ENCODE peak calls at places on chromosomes 7 and 10, in four cellular contexts. A is stimulated activated CD4-positive, alpha-beta T cell treated with anti-CD3 and anti-CD28 coated beads, Interleukin-12 subunit alpha, Interleukin-12 subunit beta, amount 100 ng/mL, for 4 hours; Q is NCI-H1105; F is NCI-H510A. C is an unnamed sample.

GRCh38 chr10:35495521-35496238 is 109.5 kb upstream of the GJD4 start:
- DNase-seq in A (no peak), Q (no peak), F (no peak), C (no peak)

GRCh38 chr7:80984619-80985018 is 65.8 kb upstream of the SEMA3C start:
- DNase-seq in A (no peak), F (no peak), Q (no peak), C (no peak)

GRCh38 chr10:118551535-118552100 is 43.8 kb downstream of the PRLHR start:
- DNase-seq in F (no peak), Q (no peak), A (no peak), C (no peak)

GRCh38 chr7:5413449-5413786 is 10.2 kb downstream of the TNRC18 start:
- DNase-seq in A (no peak), Q (no peak), F (no peak), C (no peak)

GRCh38 chr7:138665669-138666140 is 35.5 kb downstream of the SVOPL start:
- DNase-seq in A (no peak), F (no peak), Q (no peak), C (no peak)

GRCh38 chr10:68784476-68784875 is 42.9 kb upstream of the STOX1 start:
- DNase-seq in F (no peak), Q (no peak), A (no peak), C (no peak)

GRCh38 chr10:22681783-22682183 is 32.6 kb downstream of the PIP4K2A start:
- DNase-seq in A (peak), F (no peak), Q (no peak), C (peak)

GRCh38 chr7:12294701-12295100 is 83.6 kb downstream of the TMEM106B start:
- DNase-seq in A (no peak), F (no peak), Q (no peak), C (no peak)

GRCh38 chr10:59908808-59909143 is 2.4 kb upstream of the CCDC6 start:
- DNase-seq in F (no peak), Q (no peak), A (no peak), C (no peak)